ENCODE peak calls at places on chromosomes 12 and 14, in eight cellular contexts. One of them, this sample, is unnamed.

GRCh38 chr12:19692091-19692490 is 252.8 kb downstream of the AEBP2 start:
- DNase-seq in osteoblast: no peak
- DNase-seq in adipocyte: no peak
- DNase-seq in fibroblast of lung: no peak
- DNase-seq in esophagus squamous epithelium: no peak
- DNase-seq in effector memory CD4-positive, alpha-beta T cell: no peak
- DNase-seq in lung: no peak
- DNase-seq in cardiac muscle cell: no peak
- DNase-seq in this sample: no peak

GRCh38 chr12:53805067-53805466 is 53.3 kb upstream of the CISTR start:
- DNase-seq in esophagus squamous epithelium: no peak
- DNase-seq in osteoblast: no peak
- DNase-seq in adipocyte: no peak
- DNase-seq in cardiac muscle cell: peak; percentile 32
- DNase-seq in lung: no peak
- DNase-seq in effector memory CD4-positive, alpha-beta T cell: no peak
- DNase-seq in fibroblast of lung: no peak
- DNase-seq in this sample: no peak

GRCh38 chr12:127723236-127723635 is 543.7 kb upstream of the TMEM132C start:
- DNase-seq in effector memory CD4-positive, alpha-beta T cell: no peak
- DNase-seq in esophagus squamous epithelium: no peak
- DNase-seq in cardiac muscle cell: no peak
- DNase-seq in fibroblast of lung: no peak
- DNase-seq in lung: no peak
- DNase-seq in osteoblast: no peak
- DNase-seq in adipocyte: no peak
- DNase-seq in this sample: no peak

GRCh38 chr12:104456950-104457745 is 400 bp downstream of the CHST11 start:
- DNase-seq in lung: peak; percentile 60
- DNase-seq in cardiac muscle cell: peak; percentile 80
- DNase-seq in effector memory CD4-positive, alpha-beta T cell: no peak
- DNase-seq in esophagus squamous epithelium: no peak
- DNase-seq in osteoblast: peak; percentile 87
- DNase-seq in adipocyte: peak; percentile 80
- DNase-seq in fibroblast of lung: peak; percentile 76
- DNase-seq in this sample: peak; percentile 61

GRCh38 chr12:122935318-122935717 is 30.9 kb downstream of the ABCB9 start:
- DNase-seq in effector memory CD4-positive, alpha-beta T cell: no peak
- DNase-seq in cardiac muscle cell: no peak
- DNase-seq in lung: no peak
- DNase-seq in fibroblast of lung: no peak
- DNase-seq in esophagus squamous epithelium: no peak
- DNase-seq in osteoblast: no peak
- DNase-seq in adipocyte: no peak
- DNase-seq in this sample: no peak

GRCh38 chr12:104740668-104741067 is 217.4 kb downstream of the SLC41A2 start:
- DNase-seq in lung: no peak
- DNase-seq in adipocyte: no peak
- DNase-seq in cardiac muscle cell: no peak
- DNase-seq in effector memory CD4-positive, alpha-beta T cell: no peak
- DNase-seq in esophagus squamous epithelium: no peak
- DNase-seq in fibroblast of lung: no peak
- DNase-seq in osteoblast: no peak
- DNase-seq in this sample: no peak

GRCh38 chr12:89525002-89525823 is 617 bp upstream of the GALNT4 start:
- DNase-seq in osteoblast: peak; percentile 81
- DNase-seq in adipocyte: peak; percentile 69
- DNase-seq in fibroblast of lung: peak; percentile 28
- DNase-seq in cardiac muscle cell: no peak
- DNase-seq in effector memory CD4-positive, alpha-beta T cell: peak; percentile 18
- DNase-seq in esophagus squamous epithelium: no peak
- DNase-seq in lung: peak; percentile 36
- DNase-seq in this sample: peak; percentile 40

GRCh38 chr12:120399531-120399930 is 30.6 kb upstream of the MSI1 start:
- DNase-seq in effector memory CD4-positive, alpha-beta T cell: no peak
- DNase-seq in esophagus squamous epithelium: no peak
- DNase-seq in cardiac muscle cell: peak; percentile 50
- DNase-seq in lung: no peak
- DNase-seq in fibroblast of lung: peak; percentile 75
- DNase-seq in osteoblast: peak; percentile 89
- DNase-seq in adipocyte: peak; percentile 82
- DNase-seq in this sample: no peak

GRCh38 chr12:6735448-6736191 is 11.8 kb downstream of the COPS7A start:
- DNase-seq in esophagus squamous epithelium: no peak
- DNase-seq in osteoblast: peak; percentile 92
- DNase-seq in cardiac muscle cell: peak; percentile 72
- DNase-seq in lung: peak; percentile 62
- DNase-seq in effector memory CD4-positive, alpha-beta T cell: no peak
- DNase-seq in adipocyte: peak; percentile 82
- DNase-seq in fibroblast of lung: peak; percentile 58
- DNase-seq in this sample: peak; percentile 63

GRCh38 chr12:41188058-41188840 is at the start of gene PDZRN4:
- DNase-seq in fibroblast of lung: no peak
- DNase-seq in adipocyte: peak; percentile 12
- DNase-seq in osteoblast: peak; percentile 68
- DNase-seq in esophagus squamous epithelium: no peak
- DNase-seq in effector memory CD4-positive, alpha-beta T cell: no peak
- DNase-seq in lung: no peak
- DNase-seq in cardiac muscle cell: peak; percentile 2
- DNase-seq in this sample: peak; percentile 4

GRCh38 chr12:115470526-115470925 is 786.6 kb upstream of the TBX3 start:
- DNase-seq in esophagus squamous epithelium: no peak
- DNase-seq in osteoblast: no peak
- DNase-seq in lung: no peak
- DNase-seq in effector memory CD4-positive, alpha-beta T cell: no peak
- DNase-seq in fibroblast of lung: no peak
- DNase-seq in cardiac muscle cell: no peak
- DNase-seq in adipocyte: no peak
- DNase-seq in this sample: no peak

GRCh38 chr14:88488081-88488480 is 66.7 kb downstream of the PTPN21 start:
- DNase-seq in adipocyte: no peak
- DNase-seq in esophagus squamous epithelium: no peak
- DNase-seq in effector memory CD4-positive, alpha-beta T cell: no peak
- DNase-seq in cardiac muscle cell: no peak
- DNase-seq in osteoblast: no peak
- DNase-seq in lung: no peak
- DNase-seq in fibroblast of lung: no peak
- DNase-seq in this sample: no peak

GRCh38 chr14:99930420-99931274 is 134.6 kb upstream of the EVL start:
- DNase-seq in osteoblast: no peak
- DNase-seq in esophagus squamous epithelium: no peak
- DNase-seq in fibroblast of lung: peak; percentile 27
- DNase-seq in effector memory CD4-positive, alpha-beta T cell: no peak
- DNase-seq in adipocyte: peak; percentile 21
- DNase-seq in lung: no peak
- DNase-seq in cardiac muscle cell: no peak
- DNase-seq in this sample: no peak

GRCh38 chr12:93005928-93006654 is 77.0 kb upstream of the EEA1 start:
- DNase-seq in osteoblast: no peak
- DNase-seq in lung: no peak
- DNase-seq in esophagus squamous epithelium: no peak
- DNase-seq in fibroblast of lung: no peak
- DNase-seq in cardiac muscle cell: no peak
- DNase-seq in effector memory CD4-positive, alpha-beta T cell: no peak
- DNase-seq in adipocyte: no peak
- DNase-seq in this sample: no peak

GRCh38 chr12:80946591-80946990 is 8.9 kb upstream of the LIN7A start:
- DNase-seq in lung: no peak
- DNase-seq in esophagus squamous epithelium: no peak
- DNase-seq in adipocyte: peak; percentile 56
- DNase-seq in osteoblast: peak; percentile 72
- DNase-seq in effector memory CD4-positive, alpha-beta T cell: no peak
- DNase-seq in cardiac muscle cell: peak; percentile 26
- DNase-seq in fibroblast of lung: peak; percentile 9
- DNase-seq in this sample: peak; percentile 38

GRCh38 chr12:98354520-98354919 is 160.9 kb upstream of the TMPO start:
- DNase-seq in osteoblast: no peak
- DNase-seq in effector memory CD4-positive, alpha-beta T cell: no peak
- DNase-seq in adipocyte: no peak
- DNase-seq in lung: no peak
- DNase-seq in esophagus squamous epithelium: no peak
- DNase-seq in cardiac muscle cell: no peak
- DNase-seq in fibroblast of lung: peak; percentile 34
- DNase-seq in this sample: peak; percentile 52

GRCh38 chr12:83147341-83147740 is 460.6 kb downstream of the TMTC2 start:
- DNase-seq in cardiac muscle cell: no peak
- DNase-seq in adipocyte: no peak
- DNase-seq in effector memory CD4-positive, alpha-beta T cell: no peak
- DNase-seq in osteoblast: no peak
- DNase-seq in esophagus squamous epithelium: no peak
- DNase-seq in lung: no peak
- DNase-seq in fibroblast of lung: no peak
- DNase-seq in this sample: no peak

GRCh38 chr12:89393551-89394121 is 41.3 kb upstream of the DUSP6 start:
- DNase-seq in adipocyte: no peak
- DNase-seq in cardiac muscle cell: peak; percentile 63
- DNase-seq in fibroblast of lung: no peak
- DNase-seq in esophagus squamous epithelium: no peak
- DNase-seq in lung: no peak
- DNase-seq in effector memory CD4-positive, alpha-beta T cell: no peak
- DNase-seq in osteoblast: no peak
- DNase-seq in this sample: no peak

GRCh38 chr14:104700224-104700623 is 10.8 kb downstream of the INF2 start:
- DNase-seq in esophagus squamous epithelium: no peak
- DNase-seq in osteoblast: no peak
- DNase-seq in effector memory CD4-positive, alpha-beta T cell: no peak
- DNase-seq in adipocyte: no peak
- DNase-seq in lung: no peak
- DNase-seq in cardiac muscle cell: no peak
- DNase-seq in fibroblast of lung: no peak
- DNase-seq in this sample: no peak

GRCh38 chr14:100292776-100293461 is 13.3 kb downstream of the SLC25A29 start:
- DNase-seq in adipocyte: no peak
- DNase-seq in cardiac muscle cell: no peak
- DNase-seq in effector memory CD4-positive, alpha-beta T cell: no peak
- DNase-seq in fibroblast of lung: no peak
- DNase-seq in lung: no peak
- DNase-seq in osteoblast: peak; percentile 67
- DNase-seq in esophagus squamous epithelium: no peak
- DNase-seq in this sample: no peak

GRCh38 chr14:100076630-100077029 is 11.4 kb downstream of the EVL start:
- DNase-seq in fibroblast of lung: peak; percentile 63
- DNase-seq in lung: no peak
- DNase-seq in effector memory CD4-positive, alpha-beta T cell: no peak
- DNase-seq in esophagus squamous epithelium: no peak
- DNase-seq in adipocyte: peak; percentile 56
- DNase-seq in osteoblast: peak; percentile 92
- DNase-seq in cardiac muscle cell: peak; percentile 76
- DNase-seq in this sample: no peak

GRCh38 chr12:42815068-42815467 is 225.5 kb upstream of the PRICKLE1 start:
- DNase-seq in cardiac muscle cell: no peak
- DNase-seq in adipocyte: no peak
- DNase-seq in esophagus squamous epithelium: no peak
- DNase-seq in osteoblast: no peak
- DNase-seq in effector memory CD4-positive, alpha-beta T cell: no peak
- DNase-seq in fibroblast of lung: no peak
- DNase-seq in lung: no peak
- DNase-seq in this sample: no peak
- H3K36me3 ChIP-seq in cardiac muscle cell: no peaks in the 10 kb centered on the region
- H3K36me3 ChIP-seq in adipocyte: no peaks in the 10 kb centered on the region
- H3K36me3 ChIP-seq in esophagus squamous epithelium: no peaks in the 10 kb centered on the region
- H3K36me3 ChIP-seq in osteoblast: no peaks in the 10 kb centered on the region
- H3K36me3 ChIP-seq in effector memory CD4-positive, alpha-beta T cell: no peaks in the 10 kb centered on the region
- H3K36me3 ChIP-seq in fibroblast of lung: no peaks in the 10 kb centered on the region
- H3K36me3 ChIP-seq in lung: no peaks in the 10 kb centered on the region
- H3K36me3 ChIP-seq in this sample: no peaks in the 10 kb centered on the region

GRCh38 chr12:64082866-64083268 is 139.2 kb downstream of the KICS2 start:
- DNase-seq in esophagus squamous epithelium: no peak
- DNase-seq in osteoblast: no peak
- DNase-seq in effector memory CD4-positive, alpha-beta T cell: no peak
- DNase-seq in fibroblast of lung: no peak
- DNase-seq in lung: no peak
- DNase-seq in adipocyte: no peak
- DNase-seq in cardiac muscle cell: no peak
- DNase-seq in this sample: no peak
- H3K4me1 ChIP-seq in esophagus squamous epithelium: peaks cover 71% of the 10 kb centered on the region
- H3K4me1 ChIP-seq in osteoblast: peaks cover 26% of the 10 kb centered on the region
- H3K4me1 ChIP-seq in effector memory CD4-positive, alpha-beta T cell: no peaks in the 10 kb centered on the region
- H3K4me1 ChIP-seq in fibroblast of lung: peaks cover 16% of the 10 kb centered on the region
- H3K4me1 ChIP-seq in lung: peaks cover 6% of the 10 kb centered on the region
- H3K4me1 ChIP-seq in adipocyte: peaks cover 59% of the 10 kb centered on the region
- H3K4me1 ChIP-seq in cardiac muscle cell: peaks cover 10% of the 10 kb centered on the region
- H3K4me1 ChIP-seq in this sample: peaks cover 44% of the 10 kb centered on the region

GRCh38 chr12:124563401-124563800 is 4.0 kb downstream of the NCOR2 start:
- DNase-seq in lung: no peak
- DNase-seq in esophagus squamous epithelium: no peak
- DNase-seq in effector memory CD4-positive, alpha-beta T cell: no peak
- DNase-seq in adipocyte: no peak
- DNase-seq in cardiac muscle cell: no peak
- DNase-seq in fibroblast of lung: no peak
- DNase-seq in osteoblast: peak; percentile 74
- DNase-seq in this sample: no peak
- H3K36me3 ChIP-seq in lung: no peaks in the 10 kb centered on the region
- H3K36me3 ChIP-seq in esophagus squamous epithelium: no peaks in the 10 kb centered on the region
- H3K36me3 ChIP-seq in effector memory CD4-positive, alpha-beta T cell: no peaks in the 10 kb centered on the region
- H3K36me3 ChIP-seq in adipocyte: no peaks in the 10 kb centered on the region
- H3K36me3 ChIP-seq in cardiac muscle cell: no peaks in the 10 kb centered on the region
- H3K36me3 ChIP-seq in fibroblast of lung: no peaks in the 10 kb centered on the region
- H3K36me3 ChIP-seq in osteoblast: no peaks in the 10 kb centered on the region
- H3K36me3 ChIP-seq in this sample: no peaks in the 10 kb centered on the region

GRCh38 chr12:124395986-124396385 is 101.1 kb downstream of the RFLNA start:
- DNase-seq in fibroblast of lung: no peak
- DNase-seq in adipocyte: no peak
- DNase-seq in osteoblast: no peak
- DNase-seq in cardiac muscle cell: no peak
- DNase-seq in esophagus squamous epithelium: no peak
- DNase-seq in effector memory CD4-positive, alpha-beta T cell: no peak
- DNase-seq in lung: no peak
- DNase-seq in this sample: no peak
- H3K4me1 ChIP-seq in fibroblast of lung: peaks cover 35% of the 10 kb centered on the region
- H3K4me1 ChIP-seq in adipocyte: peaks cover 66% of the 10 kb centered on the region
- H3K4me1 ChIP-seq in osteoblast: peaks cover 30% of the 10 kb centered on the region
- H3K4me1 ChIP-seq in cardiac muscle cell: peaks cover 4% of the 10 kb centered on the region
- H3K4me1 ChIP-seq in esophagus squamous epithelium: peaks cover 92% of the 10 kb centered on the region
- H3K4me1 ChIP-seq in effector memory CD4-positive, alpha-beta T cell: peaks cover 4% of the 10 kb centered on the region
- H3K4me1 ChIP-seq in lung: peaks cover 39% of the 10 kb centered on the region
- H3K4me1 ChIP-seq in this sample: peaks cover 28% of the 10 kb centered on the region

This sample was measured in A673.